ENCODE peak calls at places on chromosomes 5 and 9, in four cellular contexts. S is GM12878, N is H1, Z is HepG2. C is an unnamed sample.

GRCh38 chr5:171450423-171451246 is 31.2 kb downstream of the FGF18 start:
- DNase-seq in N (no peak), Z (no peak), S (no peak), C (peak)

GRCh38 chr5:112951124-112951702 is 25.4 kb upstream of the DCP2 start:
- DNase-seq in Z (no peak), N (no peak), S (no peak), C (no peak)

GRCh38 chr5:68287976-68288755 is 72.6 kb downstream of the PIK3R1 start:
- DNase-seq in N (no peak), Z (peak), S (peak), C (peak)

GRCh38 chr5:116554764-116555163 is 19.9 kb downstream of the SEMA6A start:
- DNase-seq in N (no peak), S (no peak), Z (peak), C (no peak)

GRCh38 chr5:36744041-36744677 is 132.4 kb upstream of the NIPBL start:
- DNase-seq in Z (no peak), S (no peak), N (no peak), C (peak)

GRCh38 chr5:5146530-5147160 is 6.5 kb downstream of the ADAMTS16 start:
- DNase-seq in Z (no peak), S (no peak), N (no peak), C (no peak)

GRCh38 chr5:166618555-166618954 is 1672.9 kb upstream of the WWC1 start:
- DNase-seq in Z (no peak), N (no peak), S (no peak), C (no peak)

GRCh38 chr5:95842955-95843544 is 20.5 kb upstream of the GLRX start:
- DNase-seq in N (no peak), S (no peak), Z (peak), C (peak)

GRCh38 chr9:137971477-137972138 is 94.0 kb downstream of the CACNA1B start:
- DNase-seq in S (no peak), N (no peak), Z (no peak), C (no peak)

GRCh38 chr5:149913449-149914419 is 30.9 kb downstream of the PDE6A start:
- DNase-seq in Z (no peak), N (no peak), S (no peak), C (no peak)

GRCh38 chr5:41856644-41857491 is 13.4 kb downstream of the OXCT1 start:
- DNase-seq in N (no peak), Z (peak), S (no peak), C (peak)

GRCh38 chr5:41857989-41858388 is 12.2 kb downstream of the OXCT1 start:
- DNase-seq in N (no peak), Z (no peak), S (no peak), C (no peak)

GRCh38 chr5:41863871-41864486 is 6.2 kb downstream of the OXCT1 start:
- DNase-seq in S (no peak), N (no peak), Z (no peak), C (no peak)

DNA sequence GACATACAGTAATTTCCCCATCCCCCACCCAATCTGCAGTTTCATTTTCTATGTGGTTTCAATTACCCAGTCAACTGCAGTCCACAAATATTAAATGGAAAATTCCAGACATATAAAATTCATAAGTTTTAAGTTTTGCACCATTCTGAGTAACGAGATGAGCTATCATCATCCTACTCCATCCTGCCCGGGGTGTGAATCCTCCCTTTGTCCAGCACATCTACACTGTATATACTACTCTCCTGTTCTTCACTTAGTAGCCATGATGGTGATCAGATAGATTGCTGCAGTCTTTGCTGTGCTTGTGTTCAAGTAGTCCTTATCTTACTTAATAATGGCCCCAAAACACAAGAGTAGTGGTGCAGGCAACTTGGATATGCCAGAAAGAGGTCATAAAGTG is 11.3 kb downstream of the OXCT1 start:
- DNase-seq in S (no peak), N (no peak), Z (no peak), C (no peak)
- TF ChIP-seq BRCA1 in S (no peak), N (no peak), Z (no peak), C (no peak)

DNA sequence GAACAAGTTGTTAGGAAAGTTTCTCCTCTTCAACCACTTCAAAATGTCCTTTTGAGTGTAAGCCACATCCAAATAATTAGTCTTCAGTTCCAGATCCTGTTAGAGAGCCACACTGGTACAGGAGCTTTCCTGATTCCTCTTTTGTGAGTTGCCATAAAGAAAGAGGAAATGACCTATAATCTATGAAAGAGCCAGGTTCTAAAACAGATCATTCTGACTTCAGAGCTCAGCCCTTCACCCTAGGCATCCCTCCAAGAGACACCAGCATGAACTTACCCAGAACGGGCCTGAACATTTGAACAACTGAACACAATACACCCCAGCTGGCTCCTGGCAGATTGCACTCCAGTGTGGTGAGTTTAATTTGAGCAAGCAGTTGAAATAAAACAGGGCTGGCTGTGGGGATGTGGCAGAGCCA is 25.7 kb downstream of the SLC1A1 start:
- DNase-seq in S (peak), N (no peak), Z (no peak), C (no peak)
- TF ChIP-seq RFX5 in S (no peak), N (no peak), Z (no peak), C (no peak)

GRCh38 chr9:70003786-70004185 is 39.9 kb upstream of the MAMDC2 start:
- DNase-seq in N (no peak), S (no peak), Z (no peak), C (no peak)
- TF ChIP-seq CHD2 in N (no peak), S (no peak), Z (no peak), C (no peak)

GRCh38 chr5:57215629-57216195 is 41.9 kb downstream of the GPBP1 start:
- DNase-seq in Z (no peak), S (no peak), N (no peak), C (no peak)
- TF ChIP-seq BRCA1 in Z (no peak), S (no peak), N (no peak), C (no peak)

DNA sequence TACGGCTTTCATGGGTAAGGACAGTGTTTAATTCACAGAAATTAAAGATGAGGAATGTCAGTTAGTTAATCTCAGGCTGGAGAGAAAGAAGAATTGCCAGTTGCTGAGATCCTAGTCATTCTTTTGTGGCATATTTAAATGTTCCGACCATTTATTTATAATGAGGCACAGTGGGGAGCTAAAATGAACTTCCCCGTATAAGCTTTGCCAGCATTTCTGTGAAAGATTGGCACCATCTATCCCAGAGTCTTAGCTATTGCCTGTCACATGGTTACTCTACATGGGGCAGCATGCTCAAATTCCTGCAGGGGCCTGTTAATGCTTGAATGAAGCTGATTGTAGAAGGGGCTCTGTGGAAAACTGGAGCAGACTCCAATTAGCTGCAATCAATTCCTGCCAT is 314.1 kb downstream of the PRELID2 start:
- DNase-seq in S (no peak), N (no peak), Z (no peak), C (no peak)
- TF ChIP-seq RFX5 in S (no peak), N (no peak), Z (no peak), C (no peak)

GRCh38 chr5:65967288-65968066 is 41.1 kb downstream of the ERBIN start:
- DNase-seq in S (no peak), Z (no peak), N (no peak), C (peak)

GRCh38 chr5:65955746-65956145 is 29.4 kb downstream of the ERBIN start:
- DNase-seq in N (no peak), S (no peak), Z (no peak), C (no peak)

DNA sequence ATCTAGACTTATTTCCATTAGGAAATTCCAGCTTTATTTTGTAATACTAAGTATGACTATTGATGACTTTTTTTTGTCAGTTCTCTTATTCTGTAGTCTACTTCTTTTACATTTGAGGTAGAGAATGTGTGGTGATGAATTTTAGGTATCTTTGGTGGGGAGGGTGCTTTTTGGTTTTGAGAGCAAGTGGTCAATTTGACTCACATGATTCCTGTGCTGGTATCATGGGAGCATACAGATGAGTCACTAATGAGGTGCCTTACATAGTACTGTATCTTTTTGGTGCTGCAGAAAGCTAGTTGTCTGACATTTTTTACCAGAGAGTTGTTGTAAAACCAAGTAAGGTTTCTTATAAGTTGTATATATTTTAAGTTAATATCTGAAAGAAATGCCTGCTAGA is 35.3 kb downstream of the ERBIN start:
- DNase-seq in Z (no peak), N (no peak), S (peak), C (peak)
- TF ChIP-seq CHD2 in Z (no peak), N (no peak), S (no peak), C (no peak)

GRCh38 chr9:93164085-93164484 is 19.9 kb upstream of the WNK2 start:
- DNase-seq in N (no peak), S (no peak), Z (no peak), C (no peak)

GRCh38 chr9:93161801-93162635 is 21.9 kb upstream of the WNK2 start:
- DNase-seq in S (no peak), N (no peak), Z (no peak), C (no peak)

GRCh38 chr9:93156475-93157008 is 22.5 kb upstream of the NINJ1 start:
- DNase-seq in N (no peak), S (peak), Z (no peak), C (no peak)

GRCh38 chr9:93155716-93156474 is 21.8 kb upstream of the NINJ1 start:
- DNase-seq in N (no peak), S (no peak), Z (no peak), C (no peak)

DNA sequence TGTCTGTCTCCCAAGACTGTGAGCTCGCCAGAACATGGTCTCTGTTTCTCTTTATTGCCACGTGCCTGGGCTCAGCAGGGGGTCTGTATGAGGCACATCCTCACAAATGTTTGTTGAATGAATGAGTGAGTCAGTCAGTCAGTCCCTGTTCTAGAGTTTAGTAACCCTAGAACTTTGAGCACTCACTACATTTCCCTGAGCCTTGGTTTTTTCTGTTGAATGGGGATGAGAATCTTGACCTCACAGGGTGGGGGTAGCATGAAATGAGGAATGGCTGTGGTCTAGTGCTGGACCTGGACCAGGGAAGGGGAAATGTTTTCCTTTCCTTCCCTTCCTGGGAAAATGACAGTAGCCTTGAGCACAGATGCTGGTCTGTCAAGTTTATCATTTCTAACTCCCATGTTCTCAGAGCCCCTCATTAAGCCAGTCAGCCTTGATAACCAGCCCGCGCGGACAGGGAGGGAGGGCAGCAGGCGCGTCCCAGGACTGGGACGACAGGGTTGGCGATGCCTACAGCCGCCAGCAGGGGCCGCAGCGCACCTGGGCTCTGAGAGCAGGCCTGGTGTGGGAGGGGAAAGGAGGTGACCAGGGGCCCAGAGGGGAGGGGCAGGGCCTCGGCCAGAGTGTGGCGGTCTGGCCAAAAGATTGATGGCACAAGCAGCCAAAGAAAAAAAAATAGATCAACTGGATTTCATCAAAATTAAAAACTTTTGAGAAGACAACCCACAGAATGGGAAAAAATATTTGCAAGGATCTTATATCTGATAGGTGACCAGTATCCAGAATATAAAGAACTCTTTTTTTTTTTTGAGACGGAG is 24.1 kb upstream of the WNK2 start:
- DNase-seq in S (no peak), N (peak), Z (peak), C (peak)
- TF ChIP-seq BRCA1 in S (no peak), N (peak), Z (no peak), C (no peak)

DNA sequence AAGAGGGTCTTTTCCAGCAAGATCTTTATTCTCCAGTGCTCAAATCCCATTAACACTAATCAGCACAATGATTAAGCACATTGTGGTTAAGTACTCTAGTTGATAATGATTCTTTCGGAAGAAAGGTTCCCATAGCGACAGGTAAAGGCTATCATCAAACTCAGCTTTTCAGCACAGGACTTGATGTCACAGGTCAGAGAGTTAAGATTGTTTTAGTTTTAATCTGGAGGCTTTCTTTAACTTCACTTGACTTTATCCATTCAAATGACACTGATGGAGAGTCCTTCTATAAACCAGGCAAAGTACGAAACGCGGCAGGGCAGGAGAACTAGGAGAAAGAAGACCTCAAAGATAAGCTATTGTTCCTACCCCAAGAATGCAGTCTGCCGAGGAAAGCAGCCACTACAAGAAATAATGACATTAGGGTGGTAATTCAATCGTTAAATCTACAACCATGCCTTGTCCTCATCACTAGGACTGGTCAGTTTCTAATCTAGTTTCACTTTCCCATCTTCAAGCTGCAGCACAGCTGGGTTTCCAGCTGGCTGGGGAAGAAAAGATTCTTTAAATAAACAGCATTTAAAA is 4.6 kb downstream of the NRG2 start:
- DNase-seq in Z (no peak), S (no peak), N (no peak), C (no peak)
- TF ChIP-seq RFX5 in Z (no peak), S (no peak), N (no peak), C (no peak)

GRCh38 chr9:96450613-96451544 is 910 bp downstream of the HABP4 start:
- DNase-seq in S (no peak), N (no peak), Z (peak), C (no peak)
- TF ChIP-seq CHD2 in S (no peak), N (no peak), Z (no peak), C (no peak)

GRCh38 chr5:27048507-27048906 is 10.1 kb upstream of the CDH9 start:
- DNase-seq in N (no peak), S (no peak), Z (peak), C (no peak)
- TF ChIP-seq BRCA1 in N (no peak), S (no peak), Z (no peak), C (no peak)